ENCODE peak calls at places on chromosomes 4 and X, in five cellular contexts. One of them, this sample, is unnamed.

GRCh38 chr4:1205641-1206298 is 33.4 kb upstream of the SPON2 start:
- DNase-seq in K562: no peak
- DNase-seq in tibial nerve: peak
- DNase-seq in A549: no peak
- DNase-seq in stomach: peak
- DNase-seq in this sample: peak

GRCh38 chr4:93870876-93871458 is 42.4 kb downstream of the ATOH1 start:
- DNase-seq in K562: no peak
- DNase-seq in tibial nerve: no peak
- DNase-seq in A549: no peak
- DNase-seq in stomach: no peak
- DNase-seq in this sample: no peak

GRCh38 chrX:111483140-111483539 is 28.3 kb upstream of the SERTM2 start:
- DNase-seq in K562: no peak
- DNase-seq in tibial nerve: no peak
- DNase-seq in A549: no peak
- DNase-seq in stomach: no peak
- DNase-seq in this sample: no peak

GRCh38 chrX:20681691-20682090 is 415.0 kb upstream of the RPS6KA3 start:
- DNase-seq in K562: no peak
- DNase-seq in tibial nerve: no peak
- DNase-seq in A549: no peak
- DNase-seq in stomach: no peak
- DNase-seq in this sample: no peak

GRCh38 chr4:102478186-102478585 is 23.0 kb upstream of the NFKB1 start:
- DNase-seq in K562: peak
- DNase-seq in tibial nerve: no peak
- DNase-seq in A549: no peak
- DNase-seq in stomach: no peak
- DNase-seq in this sample: no peak

GRCh38 chr4:114349543-114350175 is 248.9 kb upstream of the UGT8 start:
- DNase-seq in K562: no peak
- DNase-seq in tibial nerve: no peak
- DNase-seq in A549: no peak
- DNase-seq in stomach: no peak
- DNase-seq in this sample: no peak

GRCh38 chr4:3642806-3643517 is 110.7 kb upstream of the LRPAP1 start:
- DNase-seq in K562: no peak
- DNase-seq in tibial nerve: no peak
- DNase-seq in A549: no peak
- DNase-seq in stomach: no peak
- DNase-seq in this sample: no peak

GRCh38 chr4:2301806-2302205 is 39.9 kb upstream of the MXD4 start:
- DNase-seq in K562: no peak
- DNase-seq in tibial nerve: no peak
- DNase-seq in A549: no peak
- DNase-seq in stomach: peak
- DNase-seq in this sample: no peak

GRCh38 chr4:40059362-40059761 is 2.7 kb downstream of the N4BP2 start:
- DNase-seq in K562: no peak
- DNase-seq in tibial nerve: no peak
- DNase-seq in A549: no peak
- DNase-seq in stomach: no peak
- DNase-seq in this sample: no peak

GRCh38 chr4:80045831-80046230 is 27.2 kb downstream of the ANTXR2 start:
- DNase-seq in K562: no peak
- DNase-seq in tibial nerve: no peak
- DNase-seq in A549: no peak
- DNase-seq in stomach: no peak
- DNase-seq in this sample: no peak

GRCh38 chr4:155722816-155723499 is 35.9 kb upstream of the GUCY1B1 start:
- DNase-seq in K562: no peak
- DNase-seq in tibial nerve: no peak
- DNase-seq in A549: no peak
- DNase-seq in stomach: no peak
- DNase-seq in this sample: no peak

GRCh38 chr4:26533685-26534084 is 43.4 kb upstream of the CCKAR start:
- DNase-seq in K562: no peak
- DNase-seq in tibial nerve: no peak
- DNase-seq in A549: no peak
- DNase-seq in stomach: no peak
- DNase-seq in this sample: no peak

GRCh38 chr4:161260819-161261218 is 903.0 kb downstream of the FSTL5 start:
- DNase-seq in K562: no peak
- DNase-seq in tibial nerve: no peak
- DNase-seq in A549: no peak
- DNase-seq in stomach: no peak
- DNase-seq in this sample: no peak

GRCh38 chr4:152819026-152819645 is 39.4 kb downstream of the ARFIP1 start:
- DNase-seq in K562: no peak
- DNase-seq in tibial nerve: no peak
- DNase-seq in A549: no peak
- DNase-seq in stomach: no peak
- DNase-seq in this sample: no peak

GRCh38 chrX:150483576-150483975 is 84.8 kb upstream of the MTM1 start:
- DNase-seq in K562: no peak
- DNase-seq in tibial nerve: no peak
- DNase-seq in A549: no peak
- DNase-seq in stomach: no peak
- DNase-seq in this sample: no peak

GRCh38 chr4:147509386-147509785 is 28.5 kb downstream of the EDNRA start:
- DNase-seq in K562: no peak
- DNase-seq in tibial nerve: no peak
- DNase-seq in A549: no peak
- DNase-seq in stomach: no peak
- DNase-seq in this sample: no peak

GRCh38 chrX:48022740-48023139 is 16.0 kb downstream of the SPACA5 start:
- DNase-seq in K562: no peak
- DNase-seq in tibial nerve: no peak
- DNase-seq in A549: no peak
- DNase-seq in stomach: no peak
- DNase-seq in this sample: no peak

GRCh38 chr4:183823394-183823793 is 81.7 kb upstream of the STOX2 start:
- DNase-seq in K562: no peak
- DNase-seq in tibial nerve: peak
- DNase-seq in A549: peak
- DNase-seq in stomach: no peak
- DNase-seq in this sample: no peak

GRCh38 chr4:48710446-48711209 is 69.5 kb downstream of the FRYL start:
- DNase-seq in K562: no peak
- DNase-seq in tibial nerve: no peak
- DNase-seq in A549: no peak
- DNase-seq in stomach: no peak
- DNase-seq in this sample: no peak

GRCh38 chr4:15649914-15650545 is 5.1 kb downstream of the FBXL5 start:
- DNase-seq in K562: peak
- DNase-seq in tibial nerve: no peak
- DNase-seq in A549: peak
- DNase-seq in stomach: no peak
- DNase-seq in this sample: no peak

GRCh38 chr4:70113656-70114055 is 40.4 kb upstream of the PRR27 start:
- DNase-seq in K562: no peak
- DNase-seq in tibial nerve: no peak
- DNase-seq in A549: no peak
- DNase-seq in stomach: no peak
- DNase-seq in this sample: no peak

GRCh38 chrX:17411189-17411588 is 36.2 kb downstream of the NHS start:
- DNase-seq in K562: no peak
- DNase-seq in tibial nerve: no peak
- DNase-seq in A549: no peak
- DNase-seq in stomach: no peak
- DNase-seq in this sample: no peak

GRCh38 chrX:21056636-21057035 is 317.6 kb upstream of the CNKSR2 start:
- DNase-seq in K562: no peak
- DNase-seq in tibial nerve: no peak
- DNase-seq in A549: peak
- DNase-seq in stomach: no peak
- DNase-seq in this sample: no peak

GRCh38 chr4:183097251-183098079 is 1.6 kb upstream of the WWC2 start:
- DNase-seq in K562: no peak
- DNase-seq in tibial nerve: no peak
- DNase-seq in A549: no peak
- DNase-seq in stomach: no peak
- DNase-seq in this sample: no peak

GRCh38 chr4:122003335-122003734 is 51.5 kb upstream of the TRPC3 start:
- DNase-seq in K562: peak
- DNase-seq in tibial nerve: no peak
- DNase-seq in A549: peak
- DNase-seq in stomach: no peak
- DNase-seq in this sample: no peak

GRCh38 chr4:123995939-123996338 is 599.3 kb downstream of the SPRY1 start:
- DNase-seq in K562: no peak
- DNase-seq in tibial nerve: no peak
- DNase-seq in A549: no peak
- DNase-seq in stomach: no peak
- DNase-seq in this sample: no peak

GRCh38 chrX:119512145-119512800 is 44.0 kb downstream of the SLC25A5 start:
- DNase-seq in K562: peak
- DNase-seq in tibial nerve: no peak
- DNase-seq in A549: peak
- DNase-seq in stomach: peak
- DNase-seq in this sample: peak

GRCh38 chr4:183919173-183919572 is 14.1 kb downstream of the STOX2 start:
- DNase-seq in K562: no peak
- DNase-seq in tibial nerve: no peak
- DNase-seq in A549: no peak
- DNase-seq in stomach: no peak
- DNase-seq in this sample: peak

GRCh38 chr4:6893449-6894085 is 16.1 kb upstream of the TBC1D14 start:
- DNase-seq in K562: no peak
- DNase-seq in tibial nerve: no peak
- DNase-seq in A549: peak
- DNase-seq in stomach: peak
- DNase-seq in this sample: no peak

GRCh38 chr4:6894086-6894478 is 15.5 kb upstream of the TBC1D14 start:
- DNase-seq in K562: no peak
- DNase-seq in tibial nerve: no peak
- DNase-seq in A549: no peak
- DNase-seq in stomach: no peak
- DNase-seq in this sample: no peak

GRCh38 chr4:6891436-6892170 is 18.0 kb upstream of the TBC1D14 start:
- DNase-seq in K562: no peak
- DNase-seq in tibial nerve: no peak
- DNase-seq in A549: peak
- DNase-seq in stomach: peak
- DNase-seq in this sample: no peak

GRCh38 chr4:6892909-6893202 is 16.8 kb upstream of the TBC1D14 start:
- DNase-seq in K562: no peak
- DNase-seq in tibial nerve: no peak
- DNase-seq in A549: no peak
- DNase-seq in stomach: peak
- DNase-seq in this sample: no peak

DNA sequence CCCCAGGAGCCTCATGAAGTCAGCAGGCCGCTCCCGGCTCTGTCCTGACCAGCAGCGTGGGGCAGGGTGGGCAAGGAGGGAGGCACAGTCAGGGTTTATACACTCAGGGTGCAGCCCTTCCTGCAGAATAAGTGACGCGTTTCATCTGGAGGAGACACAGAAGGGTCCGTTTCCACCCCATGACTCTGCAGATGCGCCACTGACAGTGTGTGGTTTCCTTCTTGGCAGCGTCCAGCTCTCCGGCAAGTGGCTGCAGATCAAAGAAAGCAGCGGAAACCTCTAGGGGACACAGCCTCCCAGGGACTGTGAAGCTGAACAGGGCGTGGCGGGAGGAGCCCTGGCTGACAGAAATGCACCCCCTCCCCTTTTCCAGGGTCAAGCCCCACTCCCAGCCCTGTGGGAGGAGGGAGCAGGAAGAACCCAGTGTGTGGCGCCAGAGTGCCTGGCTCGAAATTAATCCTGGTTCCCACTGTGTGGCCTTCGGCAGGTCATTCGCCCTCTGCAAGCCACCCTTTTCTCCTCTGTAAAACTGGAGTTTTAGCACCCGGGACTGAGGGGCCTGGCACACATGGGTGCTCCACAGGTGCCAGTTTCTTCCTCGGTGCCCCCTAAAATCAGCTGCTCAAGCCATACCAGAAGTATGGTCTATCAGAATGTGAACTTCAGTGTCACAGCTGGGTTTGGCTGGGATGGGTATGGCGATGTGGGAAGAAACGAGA is 17.3 kb upstream of the TBC1D14 start:
- DNase-seq in K562: peak
- DNase-seq in tibial nerve: peak
- DNase-seq in A549: peak
- DNase-seq in stomach: peak
- DNase-seq in this sample: no peak
- TF ChIP-seq EP300 in K562: no peak
- TF ChIP-seq EP300 in tibial nerve: no peak
- TF ChIP-seq EP300 in A549: peak
- TF ChIP-seq EP300 in stomach: no peak
- TF ChIP-seq EP300 in this sample: no peak

DNA sequence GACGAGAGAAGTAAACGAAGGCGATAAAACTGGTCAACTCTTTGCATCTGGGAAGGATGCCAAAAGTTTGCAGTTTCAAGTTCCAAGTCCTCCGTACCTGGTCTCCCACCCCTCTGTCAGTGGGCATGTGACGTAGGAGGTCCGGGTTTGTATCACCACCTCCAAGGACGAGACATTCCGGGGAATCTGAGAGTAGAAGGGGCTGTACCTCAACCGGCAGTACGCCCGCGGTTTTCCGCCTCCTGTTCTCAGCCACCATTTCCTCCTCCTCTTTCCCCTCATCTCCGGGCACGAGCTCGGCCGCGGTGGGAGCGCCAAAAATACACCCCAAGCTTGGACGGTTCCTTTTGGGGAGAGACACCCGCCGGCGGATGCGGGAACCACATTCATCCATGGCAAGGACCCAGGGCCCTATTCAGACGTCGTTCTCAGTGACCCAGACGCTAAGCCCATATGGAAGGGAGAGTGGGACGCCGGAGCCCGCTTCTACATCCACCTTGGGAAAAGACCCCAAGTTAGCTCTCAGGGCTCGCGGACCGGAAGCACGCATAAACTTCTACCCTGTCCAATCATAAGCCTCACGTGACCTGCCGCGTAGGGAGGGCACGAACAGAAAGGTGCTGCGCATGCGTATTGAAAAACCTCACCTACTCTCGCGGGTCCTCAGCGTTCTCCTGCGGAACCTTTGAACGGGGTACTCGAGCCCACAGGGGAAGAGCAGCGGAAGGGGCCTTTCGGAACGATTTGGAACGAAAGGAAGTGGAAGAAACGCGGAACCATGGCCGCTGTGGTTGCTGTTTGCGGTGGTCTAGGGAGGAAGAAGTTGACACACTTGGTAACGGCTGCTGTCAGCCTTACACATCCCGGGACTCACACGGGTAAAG is at the start of the genes HELQ and MRPS18C:
- DNase-seq in K562: peak
- DNase-seq in tibial nerve: peak
- DNase-seq in A549: peak
- DNase-seq in stomach: peak
- DNase-seq in this sample: peak
- TF ChIP-seq POLR2A in K562: peak
- TF ChIP-seq POLR2A in tibial nerve: peak
- TF ChIP-seq POLR2A in A549: peak
- TF ChIP-seq POLR2A in stomach: no peak
- TF ChIP-seq POLR2A in this sample: peak

GRCh38 chr4:84413954-84414353 is 85.1 kb downstream of the NKX6-1 start:
- DNase-seq in K562: no peak
- DNase-seq in tibial nerve: no peak
- DNase-seq in A549: no peak
- DNase-seq in stomach: no peak
- DNase-seq in this sample: no peak
- TF ChIP-seq EP300 in K562: no peak
- TF ChIP-seq EP300 in tibial nerve: no peak
- TF ChIP-seq EP300 in A549: no peak
- TF ChIP-seq EP300 in stomach: no peak
- TF ChIP-seq EP300 in this sample: no peak

GRCh38 chrX:154010330-154011087 is 9.2 kb downstream of the IRAK1 start:
- DNase-seq in K562: no peak
- DNase-seq in tibial nerve: no peak
- DNase-seq in A549: peak
- DNase-seq in stomach: no peak
- DNase-seq in this sample: no peak
- TF ChIP-seq POLR2A in K562: no peak
- TF ChIP-seq POLR2A in tibial nerve: no peak
- TF ChIP-seq POLR2A in A549: no peak
- TF ChIP-seq POLR2A in stomach: no peak
- TF ChIP-seq POLR2A in this sample: no peak